ENCODE peak calls at places on chromosome 17, in seven cellular contexts. G is heart left ventricle, V is gastrocnemius medialis, B is trophoblast cell, M is fibroblast of lung, R is stomach, P is esophagus squamous epithelium. X is an unnamed sample.

GRCh38 chr17:7717756-7718350 is 309 bp downstream of the DNAH2 start:
- DNase-seq in G (no peak), V (no peak), B (no peak), M (peak; percentile 12), R (no peak), P (no peak), X (no peak)

GRCh38 chr17:1137465-1137894 is 42.3 kb downstream of the ABR start:
- DNase-seq in G (no peak), V (no peak), B (peak; percentile 90), M (peak; percentile 31), R (no peak), P (no peak), X (no peak)

GRCh38 chr17:31508310-31509094 is 117.0 kb downstream of the RAB11FIP4 start:
- DNase-seq in G (no peak), V (no peak), B (no peak), M (no peak), R (peak; percentile 48), P (no peak), X (no peak)

GRCh38 chr17:62968445-62968923 is 2.4 kb downstream of the TANC2 start:
- DNase-seq in G (peak; percentile 35), V (no peak), B (peak; percentile 71), M (peak; percentile 95), R (peak; percentile 37), P (no peak), X (peak; percentile 96)

GRCh38 chr17:27549251-27549919 is 81.6 kb upstream of the LGALS9 start:
- DNase-seq in G (no peak), V (no peak), B (no peak), M (peak; percentile 62), R (peak; percentile 70), P (no peak), X (no peak)

GRCh38 chr17:81869221-81870154 is 1.6 kb downstream of the ARHGDIA start:
- DNase-seq in G (peak; percentile 44), V (no peak), B (no peak), M (peak; percentile 32), R (peak; percentile 33), P (no peak), X (peak; percentile 39)

GRCh38 chr17:38428643-38429371 is 543 bp downstream of the ARHGAP23 start:
- DNase-seq in G (peak; percentile 77), V (no peak), B (no peak), M (peak; percentile 64), R (peak; percentile 44), P (no peak), X (peak; percentile 31)

GRCh38 chr17:78132086-78132676 is 1.6 kb downstream of the TMC8 start:
- DNase-seq in G (no peak), V (no peak), B (no peak), M (no peak), R (peak; percentile 63), P (peak; percentile 50), X (peak; percentile 66)

GRCh38 chr17:63276821-63277220 is 169.3 kb downstream of the CYB561 start:
- DNase-seq in G (no peak), V (no peak), B (no peak), M (no peak), R (no peak), P (no peak), X (no peak)

GRCh38 chr17:63436523-63437110 is 9.5 kb downstream of the CYB561 start:
- DNase-seq in G (no peak), V (no peak), B (no peak), M (peak; percentile 44), R (peak; percentile 63), P (no peak), X (no peak)

GRCh38 chr17:27613425-27613824 is 17.6 kb upstream of the LGALS9 start:
- DNase-seq in G (no peak), V (no peak), B (no peak), M (no peak), R (no peak), P (no peak), X (no peak)

GRCh38 chr17:42132941-42133340 is 10.3 kb downstream of the HSPB9 start:
- DNase-seq in G (no peak), V (peak; percentile 53), B (no peak), M (peak; percentile 71), R (peak; percentile 81), P (no peak), X (no peak)

GRCh38 chr17:42130310-42130936 is 7.8 kb downstream of the HSPB9 start:
- DNase-seq in G (no peak), V (no peak), B (no peak), M (no peak), R (no peak), P (no peak), X (no peak)

GRCh38 chr17:42131971-42132370 is 9.4 kb downstream of the HSPB9 start:
- DNase-seq in G (no peak), V (no peak), B (no peak), M (no peak), R (no peak), P (no peak), X (no peak)

GRCh38 chr17:42129109-42129837 is 6.7 kb downstream of the HSPB9 start:
- DNase-seq in G (no peak), V (no peak), B (no peak), M (no peak), R (no peak), P (no peak), X (no peak)

DNA sequence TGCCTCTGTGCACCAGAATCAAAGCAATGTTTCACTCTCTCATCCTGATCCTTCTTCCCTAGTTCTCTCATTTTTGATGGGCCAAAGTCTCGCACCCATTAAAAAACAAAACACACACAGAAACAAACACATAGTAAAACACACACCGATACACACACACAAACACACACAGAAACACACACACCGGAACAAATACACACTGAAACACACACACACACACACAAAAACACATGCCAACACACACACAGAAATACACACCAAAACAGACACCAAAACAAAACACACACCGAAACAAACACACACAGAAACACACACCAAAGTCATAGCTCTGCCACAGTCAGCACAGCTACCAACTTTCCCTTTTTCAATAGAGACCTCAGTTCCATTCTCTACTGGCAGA is 8.6 kb downstream of the HSPB9 start:
- DNase-seq in G (no peak), V (no peak), B (no peak), M (no peak), R (no peak), P (no peak), X (no peak)
- H3K4me1 ChIP-seq in G (peaks cover 74% of the 10 kb centered on the region), V (peaks cover 76% of the 10 kb centered on the region), B (peaks cover 6% of the 10 kb centered on the region), M (peaks cover 29% of the 10 kb centered on the region), R (peaks cover 69% of the 10 kb centered on the region), P (peaks cover 76% of the 10 kb centered on the region), X (no peaks in the 10 kb centered on the region)

DNA sequence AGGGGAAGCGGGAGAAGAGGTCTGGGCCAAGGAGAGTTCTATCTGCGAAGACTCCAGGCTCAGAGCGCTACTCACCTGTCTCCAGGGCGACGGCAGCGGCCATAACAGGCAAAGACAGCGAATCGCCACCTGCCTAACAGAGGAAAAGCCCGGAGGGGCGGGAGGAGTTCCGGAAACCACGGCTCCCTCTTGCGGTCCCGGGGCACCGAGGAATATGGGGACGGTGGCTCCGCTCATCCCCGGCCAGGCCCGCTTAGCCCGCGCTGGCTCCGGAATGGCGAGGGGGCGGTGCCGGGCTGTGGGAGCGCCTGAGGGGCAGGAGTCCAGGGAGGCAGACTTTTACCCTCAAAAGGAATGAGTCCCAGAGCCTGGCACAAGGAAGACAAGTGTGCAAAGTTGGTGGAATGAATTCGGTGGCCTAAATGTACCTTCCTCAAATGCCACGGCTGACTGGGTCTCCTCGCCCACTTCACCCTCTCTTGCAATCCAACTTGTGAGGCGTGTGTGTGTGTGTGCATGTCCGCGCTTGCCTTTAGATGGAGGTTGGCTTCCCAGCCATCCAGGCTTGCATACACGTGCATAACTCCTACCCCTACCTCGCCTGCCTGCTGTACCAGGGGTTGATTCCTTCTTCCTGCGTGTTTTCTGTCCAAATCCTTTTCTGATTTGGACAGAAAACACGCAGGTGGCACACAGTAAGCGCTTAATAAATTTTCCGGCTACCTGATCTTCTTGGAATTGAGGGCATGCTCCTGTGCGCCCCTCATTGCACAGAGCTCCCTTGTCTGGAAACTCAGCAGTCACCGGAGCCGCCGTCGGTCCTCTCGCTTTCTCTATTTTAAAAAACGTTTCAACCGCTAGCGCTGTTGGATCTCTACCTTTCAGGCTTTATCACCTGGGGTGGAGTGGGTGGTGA is 3.5 kb downstream of the C17orf100 start:
- DNase-seq in G (no peak), V (no peak), B (peak; percentile 30), M (no peak), R (peak; percentile 52), P (no peak), X (no peak)
- H3K4me1 ChIP-seq in G (peaks cover 14% of the 10 kb centered on the region), V (peaks cover 27% of the 10 kb centered on the region), B (peaks cover 12% of the 10 kb centered on the region), M (peaks cover 4% of the 10 kb centered on the region), R (peaks cover 47% of the 10 kb centered on the region), P (peaks cover 72% of the 10 kb centered on the region), X (peaks cover 23% of the 10 kb centered on the region)

GRCh38 chr17:69704935-69705334 is 290.4 kb downstream of the MAP2K6 start:
- DNase-seq in G (no peak), V (no peak), B (no peak), M (no peak), R (no peak), P (no peak), X (no peak)
- H3K4me1 ChIP-seq in G (no peaks in the 10 kb centered on the region), V (no peaks in the 10 kb centered on the region), B (no peaks in the 10 kb centered on the region), M (no peaks in the 10 kb centered on the region), R (no peaks in the 10 kb centered on the region), P (peaks cover 10% of the 10 kb centered on the region), X (no peaks in the 10 kb centered on the region)

DNA sequence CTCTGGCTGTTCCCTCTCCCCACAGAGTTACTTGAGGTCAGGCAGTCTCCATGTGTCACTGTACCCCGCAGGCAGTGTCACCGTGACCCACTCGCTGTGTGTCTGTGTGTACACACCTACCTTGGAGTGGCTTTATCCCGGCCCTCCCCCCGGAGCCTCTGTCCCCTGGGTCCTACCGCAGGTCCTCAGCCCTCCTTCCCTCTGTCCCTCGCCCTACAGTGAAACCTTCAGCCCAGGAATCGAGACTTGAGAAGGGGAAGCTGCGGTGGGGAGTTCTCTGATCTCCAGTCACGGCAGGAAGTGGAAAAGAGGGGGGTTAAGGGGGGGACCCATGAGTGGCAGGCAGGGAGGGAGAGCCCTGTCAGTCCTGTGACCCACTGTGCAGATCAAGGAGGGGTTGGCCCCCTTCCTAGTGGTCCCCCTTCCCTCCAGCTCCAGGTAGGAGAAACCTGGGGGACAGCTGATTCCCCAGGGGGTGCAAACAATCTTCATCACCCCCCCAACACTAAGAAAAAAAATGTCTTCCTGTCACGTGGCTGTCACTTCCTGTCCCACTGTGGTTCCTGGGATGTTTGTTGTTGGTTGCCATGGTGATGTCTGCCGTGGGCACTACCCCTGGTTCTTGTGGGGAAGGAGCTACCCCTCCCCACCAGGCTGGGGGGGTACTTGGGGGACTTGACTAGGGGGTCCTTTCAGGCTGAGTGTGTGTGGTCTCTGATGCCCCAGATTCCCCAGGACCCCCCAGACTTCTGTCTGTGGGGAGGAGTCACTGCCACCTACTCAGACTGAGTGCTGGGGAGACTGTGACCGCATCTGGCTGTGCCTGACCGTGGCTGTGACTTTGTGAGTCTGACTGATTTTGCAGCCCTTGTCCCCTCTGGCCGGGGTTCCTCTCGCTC is 13.7 kb downstream of the RARA start:
- DNase-seq in G (peak; percentile 84), V (no peak), B (no peak), M (peak; percentile 78), R (peak; percentile 70), P (peak; percentile 57), X (peak; percentile 62)
- H3K4me1 ChIP-seq in G (peaks cover 84% of the 10 kb centered on the region), V (peaks cover 80% of the 10 kb centered on the region), B (peaks cover 14% of the 10 kb centered on the region), M (peaks cover 66% of the 10 kb centered on the region), R (peaks cover 96% of the 10 kb centered on the region), P (peaks cover 98% of the 10 kb centered on the region), X (peaks cover 43% of the 10 kb centered on the region)

GRCh38 chr17:57541472-57542394 is 203.4 kb downstream of the CCDC182 start:
- DNase-seq in G (peak; percentile 78), V (peak; percentile 24), B (peak; percentile 48), M (peak; percentile 54), R (no peak), P (no peak), X (no peak)
- H3K4me1 ChIP-seq in G (peaks cover 56% of the 10 kb centered on the region), V (peaks cover 43% of the 10 kb centered on the region), B (peaks cover 12% of the 10 kb centered on the region), M (no peaks in the 10 kb centered on the region), R (peaks cover 52% of the 10 kb centered on the region), P (no peaks in the 10 kb centered on the region), X (no peaks in the 10 kb centered on the region)